ENCODE peak calls at places on chromosomes 4 and X, in six cellular contexts. L is non-pigmented ciliary epithelial cell, F is pancreas, X is NCI-H1092 treated with DMSO at 0.1 percent for 48 hours, S is lower leg skin, U is H7. B is an unnamed sample.

GRCh38 chr4:2363056-2363719 is 55.3 kb downstream of the ZFYVE28 start:
- DNase-seq in F (peak), L (no peak), S (no peak), U (peak), X (no peak), B (no peak)

GRCh38 chrX:65987856-65988255 is 52.0 kb downstream of the VSIG4 start:
- DNase-seq in S (no peak), F (no peak), X (no peak), L (no peak), U (no peak), B (no peak)

GRCh38 chr4:4580494-4580893 is 38.6 kb upstream of the STX18 start:
- DNase-seq in L (no peak), X (no peak), F (no peak), U (no peak), S (no peak), B (no peak)

GRCh38 chr4:47213106-47213505 is 181.7 kb downstream of the GABRB1 start:
- DNase-seq in U (no peak), S (no peak), L (no peak), F (no peak), X (no peak), B (no peak)

GRCh38 chr4:151992755-151993154 is 231.9 kb upstream of the GATB start:
- DNase-seq in U (peak), S (no peak), X (no peak), F (no peak), L (no peak), B (no peak)

GRCh38 chr4:33065749-33066148 is 2345.6 kb downstream of the PCDH7 start:
- DNase-seq in X (no peak), S (no peak), L (no peak), F (no peak), U (no peak), B (no peak)

GRCh38 chr4:161343188-161343950 is 820.4 kb downstream of the FSTL5 start:
- DNase-seq in X (no peak), L (no peak), U (no peak), F (no peak), S (no peak), B (no peak)

GRCh38 chr4:70761276-70761816 is 39.6 kb downstream of the RUFY3 start:
- DNase-seq in U (no peak), X (no peak), S (no peak), F (no peak), L (no peak), B (no peak)

GRCh38 chrX:41553688-41554087 is 106.5 kb downstream of the NYX start:
- DNase-seq in L (no peak), X (no peak), U (no peak), S (no peak), F (no peak), B (no peak)

GRCh38 chr4:186846426-186846825 is 122.8 kb upstream of the FAT1 start:
- DNase-seq in S (no peak), L (no peak), F (no peak), X (no peak), U (no peak), B (no peak)

GRCh38 chr4:138616775-138617174 is 374.6 kb upstream of the SLC7A11 start:
- DNase-seq in S (no peak), X (no peak), F (no peak), U (no peak), L (no peak), B (no peak)

GRCh38 chrX:2417205-2417604 is 83.6 kb downstream of the DHRSX start:
- DNase-seq in U (no peak), F (no peak), S (no peak), X (no peak), L (no peak), B (no peak)

GRCh38 chr4:157220026-157220881 is at the start of gene GRIA2:
- DNase-seq in S (no peak), L (no peak), F (peak), U (peak), X (peak), B (no peak)

GRCh38 chr4:8843597-8843996 is 28.0 kb downstream of the HMX1 start:
- DNase-seq in L (no peak), F (no peak), U (no peak), S (no peak), X (no peak), B (no peak)

GRCh38 chrX:97860206-97860605 is 976.5 kb downstream of the RPA4 start:
- DNase-seq in F (no peak), X (no peak), L (peak), S (no peak), U (no peak), B (no peak)